ENCODE peak calls at places on chromosome 19, in eight cellular contexts. One of them, this sample, is unnamed.

GRCh38 chr19:42023121-42023942 is 29.3 kb upstream of the ATP1A3 start:
- DNase-seq in GF-D8: no peak
- DNase-seq in NCI-H1436: no peak
- DNase-seq in HepG2: peak
- DNase-seq in endothelial cell: peak
- DNase-seq in stimulated activated CD4-positive, alpha-beta T cell treated with anti-CD3 and anti-CD28 coated beads, Interleukin-2, amount 100 ng/mL, for 24 hours: peak
- DNase-seq in right cardiac atrium: no peak
- DNase-seq in NCI-H774: no peak
- DNase-seq in this sample: peak

GRCh38 chr19:4722671-4723464 is 774 bp downstream of the DPP9 start:
- DNase-seq in GF-D8: peak
- DNase-seq in NCI-H1436: no peak
- DNase-seq in HepG2: no peak
- DNase-seq in endothelial cell: no peak
- DNase-seq in stimulated activated CD4-positive, alpha-beta T cell treated with anti-CD3 and anti-CD28 coated beads, Interleukin-2, amount 100 ng/mL, for 24 hours: peak
- DNase-seq in right cardiac atrium: peak
- DNase-seq in NCI-H774: no peak
- DNase-seq in this sample: peak

GRCh38 chr19:42440357-42441046 is 2.2 kb downstream of the CXCL17 start:
- DNase-seq in GF-D8: peak
- DNase-seq in NCI-H1436: peak
- DNase-seq in HepG2: peak
- DNase-seq in endothelial cell: peak
- DNase-seq in stimulated activated CD4-positive, alpha-beta T cell treated with anti-CD3 and anti-CD28 coated beads, Interleukin-2, amount 100 ng/mL, for 24 hours: peak
- DNase-seq in right cardiac atrium: peak
- DNase-seq in NCI-H774: peak
- DNase-seq in this sample: peak

GRCh38 chr19:3671680-3672574 is 28.3 kb downstream of the PIP5K1C start:
- DNase-seq in GF-D8: no peak
- DNase-seq in NCI-H1436: no peak
- DNase-seq in HepG2: no peak
- DNase-seq in endothelial cell: no peak
- DNase-seq in stimulated activated CD4-positive, alpha-beta T cell treated with anti-CD3 and anti-CD28 coated beads, Interleukin-2, amount 100 ng/mL, for 24 hours: peak
- DNase-seq in right cardiac atrium: peak
- DNase-seq in NCI-H774: no peak
- DNase-seq in this sample: peak

GRCh38 chr19:10510301-10510802 is 6.9 kb downstream of the S1PR5 start:
- DNase-seq in GF-D8: no peak
- DNase-seq in NCI-H1436: no peak
- DNase-seq in HepG2: peak
- DNase-seq in endothelial cell: peak
- DNase-seq in stimulated activated CD4-positive, alpha-beta T cell treated with anti-CD3 and anti-CD28 coated beads, Interleukin-2, amount 100 ng/mL, for 24 hours: peak
- DNase-seq in right cardiac atrium: peak
- DNase-seq in NCI-H774: no peak
- DNase-seq in this sample: peak

GRCh38 chr19:5978606-5979552 is 939 bp upstream of the RANBP3 start:
- DNase-seq in GF-D8: no peak
- DNase-seq in NCI-H1436: no peak
- DNase-seq in HepG2: no peak
- DNase-seq in endothelial cell: no peak
- DNase-seq in stimulated activated CD4-positive, alpha-beta T cell treated with anti-CD3 and anti-CD28 coated beads, Interleukin-2, amount 100 ng/mL, for 24 hours: peak
- DNase-seq in right cardiac atrium: peak
- DNase-seq in NCI-H774: no peak
- DNase-seq in this sample: no peak

GRCh38 chr19:7506385-7507328 is 9.2 kb upstream of the ZNF358 start:
- DNase-seq in GF-D8: peak
- DNase-seq in NCI-H1436: peak
- DNase-seq in HepG2: peak
- DNase-seq in endothelial cell: peak
- DNase-seq in stimulated activated CD4-positive, alpha-beta T cell treated with anti-CD3 and anti-CD28 coated beads, Interleukin-2, amount 100 ng/mL, for 24 hours: peak
- DNase-seq in right cardiac atrium: peak
- DNase-seq in NCI-H774: peak
- DNase-seq in this sample: peak

GRCh38 chr19:12527034-12527836 is 24.0 kb downstream of the ZNF564 start:
- DNase-seq in GF-D8: no peak
- DNase-seq in NCI-H1436: no peak
- DNase-seq in HepG2: no peak
- DNase-seq in endothelial cell: no peak
- DNase-seq in stimulated activated CD4-positive, alpha-beta T cell treated with anti-CD3 and anti-CD28 coated beads, Interleukin-2, amount 100 ng/mL, for 24 hours: no peak
- DNase-seq in right cardiac atrium: no peak
- DNase-seq in NCI-H774: no peak
- DNase-seq in this sample: peak

GRCh38 chr19:17076539-17076919 is 952 bp downstream of the MYO9B start:
- DNase-seq in GF-D8: no peak
- DNase-seq in NCI-H1436: no peak
- DNase-seq in HepG2: no peak
- DNase-seq in endothelial cell: peak
- DNase-seq in stimulated activated CD4-positive, alpha-beta T cell treated with anti-CD3 and anti-CD28 coated beads, Interleukin-2, amount 100 ng/mL, for 24 hours: peak
- DNase-seq in right cardiac atrium: peak
- DNase-seq in NCI-H774: no peak
- DNase-seq in this sample: no peak

GRCh38 chr19:42349378-42350107 is 24.1 kb downstream of the MEGF8 start:
- DNase-seq in GF-D8: no peak
- DNase-seq in NCI-H1436: no peak
- DNase-seq in HepG2: no peak
- DNase-seq in endothelial cell: no peak
- DNase-seq in stimulated activated CD4-positive, alpha-beta T cell treated with anti-CD3 and anti-CD28 coated beads, Interleukin-2, amount 100 ng/mL, for 24 hours: no peak
- DNase-seq in right cardiac atrium: no peak
- DNase-seq in NCI-H774: no peak
- DNase-seq in this sample: no peak

GRCh38 chr19:35995655-35995993 is 636 bp downstream of the SDHAF1 start:
- DNase-seq in GF-D8: no peak
- DNase-seq in NCI-H1436: no peak
- DNase-seq in HepG2: peak
- DNase-seq in endothelial cell: peak
- DNase-seq in stimulated activated CD4-positive, alpha-beta T cell treated with anti-CD3 and anti-CD28 coated beads, Interleukin-2, amount 100 ng/mL, for 24 hours: peak
- DNase-seq in right cardiac atrium: peak
- DNase-seq in NCI-H774: no peak
- DNase-seq in this sample: peak

GRCh38 chr19:41311613-41312012 is 1.6 kb downstream of the CCDC97 start:
- DNase-seq in GF-D8: no peak
- DNase-seq in NCI-H1436: no peak
- DNase-seq in HepG2: no peak
- DNase-seq in endothelial cell: no peak
- DNase-seq in stimulated activated CD4-positive, alpha-beta T cell treated with anti-CD3 and anti-CD28 coated beads, Interleukin-2, amount 100 ng/mL, for 24 hours: no peak
- DNase-seq in right cardiac atrium: no peak
- DNase-seq in NCI-H774: no peak
- DNase-seq in this sample: no peak

GRCh38 chr19:56712609-56713008 is 41.1 kb upstream of the ZNF835 start:
- DNase-seq in GF-D8: no peak
- DNase-seq in NCI-H1436: no peak
- DNase-seq in HepG2: no peak
- DNase-seq in endothelial cell: no peak
- DNase-seq in stimulated activated CD4-positive, alpha-beta T cell treated with anti-CD3 and anti-CD28 coated beads, Interleukin-2, amount 100 ng/mL, for 24 hours: no peak
- DNase-seq in right cardiac atrium: no peak
- DNase-seq in NCI-H774: no peak
- DNase-seq in this sample: no peak

GRCh38 chr19:20333508-20333907 is 166.5 kb downstream of the ZNF486 start:
- DNase-seq in GF-D8: no peak
- DNase-seq in NCI-H1436: no peak
- DNase-seq in HepG2: no peak
- DNase-seq in endothelial cell: no peak
- DNase-seq in stimulated activated CD4-positive, alpha-beta T cell treated with anti-CD3 and anti-CD28 coated beads, Interleukin-2, amount 100 ng/mL, for 24 hours: no peak
- DNase-seq in right cardiac atrium: no peak
- DNase-seq in NCI-H774: no peak
- DNase-seq in this sample: no peak

GRCh38 chr19:6204866-6205723 is 69.6 kb downstream of the ACSBG2 start:
- DNase-seq in GF-D8: no peak
- DNase-seq in NCI-H1436: no peak
- DNase-seq in HepG2: peak
- DNase-seq in endothelial cell: no peak
- DNase-seq in stimulated activated CD4-positive, alpha-beta T cell treated with anti-CD3 and anti-CD28 coated beads, Interleukin-2, amount 100 ng/mL, for 24 hours: no peak
- DNase-seq in right cardiac atrium: peak
- DNase-seq in NCI-H774: no peak
- DNase-seq in this sample: no peak

GRCh38 chr19:18290250-18291018 is 9.0 kb upstream of the JUND start:
- DNase-seq in GF-D8: peak
- DNase-seq in NCI-H1436: no peak
- DNase-seq in HepG2: no peak
- DNase-seq in endothelial cell: no peak
- DNase-seq in stimulated activated CD4-positive, alpha-beta T cell treated with anti-CD3 and anti-CD28 coated beads, Interleukin-2, amount 100 ng/mL, for 24 hours: peak
- DNase-seq in right cardiac atrium: peak
- DNase-seq in NCI-H774: no peak
- DNase-seq in this sample: no peak

GRCh38 chr19:48544856-48545750 is 6.9 kb upstream of the SULT2B1 start:
- DNase-seq in GF-D8: no peak
- DNase-seq in NCI-H1436: no peak
- DNase-seq in HepG2: no peak
- DNase-seq in endothelial cell: no peak
- DNase-seq in stimulated activated CD4-positive, alpha-beta T cell treated with anti-CD3 and anti-CD28 coated beads, Interleukin-2, amount 100 ng/mL, for 24 hours: no peak
- DNase-seq in right cardiac atrium: no peak
- DNase-seq in NCI-H774: no peak
- DNase-seq in this sample: no peak

GRCh38 chr19:50036905-50037304 is 11.1 kb downstream of the ZNF473 start:
- DNase-seq in GF-D8: no peak
- DNase-seq in NCI-H1436: no peak
- DNase-seq in HepG2: no peak
- DNase-seq in endothelial cell: no peak
- DNase-seq in stimulated activated CD4-positive, alpha-beta T cell treated with anti-CD3 and anti-CD28 coated beads, Interleukin-2, amount 100 ng/mL, for 24 hours: no peak
- DNase-seq in right cardiac atrium: no peak
- DNase-seq in NCI-H774: no peak
- DNase-seq in this sample: no peak

GRCh38 chr19:1247747-1248453 is 483 bp upstream of the MIDN start:
- DNase-seq in GF-D8: no peak
- DNase-seq in NCI-H1436: no peak
- DNase-seq in HepG2: peak
- DNase-seq in endothelial cell: peak
- DNase-seq in stimulated activated CD4-positive, alpha-beta T cell treated with anti-CD3 and anti-CD28 coated beads, Interleukin-2, amount 100 ng/mL, for 24 hours: peak
- DNase-seq in right cardiac atrium: peak
- DNase-seq in NCI-H774: peak
- DNase-seq in this sample: peak

GRCh38 chr19:29879655-29879974 is 62.4 kb upstream of the URI1 start:
- DNase-seq in GF-D8: no peak
- DNase-seq in NCI-H1436: no peak
- DNase-seq in HepG2: no peak
- DNase-seq in endothelial cell: no peak
- DNase-seq in stimulated activated CD4-positive, alpha-beta T cell treated with anti-CD3 and anti-CD28 coated beads, Interleukin-2, amount 100 ng/mL, for 24 hours: no peak
- DNase-seq in right cardiac atrium: no peak
- DNase-seq in NCI-H774: no peak
- DNase-seq in this sample: no peak

GRCh38 chr19:896999-897398 is 3.7 kb downstream of the RNU6-9 start:
- DNase-seq in GF-D8: no peak
- DNase-seq in NCI-H1436: no peak
- DNase-seq in HepG2: no peak
- DNase-seq in endothelial cell: no peak
- DNase-seq in stimulated activated CD4-positive, alpha-beta T cell treated with anti-CD3 and anti-CD28 coated beads, Interleukin-2, amount 100 ng/mL, for 24 hours: no peak
- DNase-seq in right cardiac atrium: no peak
- DNase-seq in NCI-H774: no peak
- DNase-seq in this sample: no peak

GRCh38 chr19:56594783-56595547 is at the start of gene ZNF71:
- DNase-seq in GF-D8: peak
- DNase-seq in NCI-H1436: peak
- DNase-seq in HepG2: peak
- DNase-seq in endothelial cell: peak
- DNase-seq in stimulated activated CD4-positive, alpha-beta T cell treated with anti-CD3 and anti-CD28 coated beads, Interleukin-2, amount 100 ng/mL, for 24 hours: peak
- DNase-seq in right cardiac atrium: peak
- DNase-seq in NCI-H774: peak
- DNase-seq in this sample: peak

GRCh38 chr19:7500811-7501450 is 12.1 kb upstream of the PEX11G start:
- DNase-seq in GF-D8: peak
- DNase-seq in NCI-H1436: peak
- DNase-seq in HepG2: peak
- DNase-seq in endothelial cell: peak
- DNase-seq in stimulated activated CD4-positive, alpha-beta T cell treated with anti-CD3 and anti-CD28 coated beads, Interleukin-2, amount 100 ng/mL, for 24 hours: peak
- DNase-seq in right cardiac atrium: peak
- DNase-seq in NCI-H774: peak
- DNase-seq in this sample: peak

GRCh38 chr19:1261863-1262686 is 7.1 kb upstream of the CIRBP start:
- DNase-seq in GF-D8: no peak
- DNase-seq in NCI-H1436: no peak
- DNase-seq in HepG2: peak
- DNase-seq in endothelial cell: no peak
- DNase-seq in stimulated activated CD4-positive, alpha-beta T cell treated with anti-CD3 and anti-CD28 coated beads, Interleukin-2, amount 100 ng/mL, for 24 hours: no peak
- DNase-seq in right cardiac atrium: peak
- DNase-seq in NCI-H774: peak
- DNase-seq in this sample: no peak

This sample was measured in ELF-1.